ENCODE peak calls at places on chromosomes 12 and 14, in nine cellular contexts. X is HAP-1; M is CD4-positive, alpha-beta memory T cell; D is SJSA1; Y is Karpas-422; V is effector memory CD4-positive, alpha-beta T cell; O is WERI-Rb-1; N is sigmoid colon; K is fibroblast of pulmonary artery. E is an unnamed sample.

GRCh38 chr12:104286538-104287482 is 16.7 kb upstream of the EID3 start:
- DNase-seq in X (peak), O (peak), D (peak), N (peak), K (peak), Y (peak), V (peak), M (peak), E (peak)

GRCh38 chr12:57229634-57230380 is at the start of gene SHMT2:
- DNase-seq in M (peak), V (peak), Y (peak), O (peak), K (peak), D (peak), N (peak), X (peak), E (peak)

GRCh38 chr14:98758440-98758839 is 513.6 kb downstream of the BCL11B start:
- DNase-seq in K (no peak), N (no peak), O (no peak), D (no peak), X (no peak), M (no peak), V (no peak), Y (no peak), E (no peak)

GRCh38 chr14:74618078-74618952 is 6.3 kb upstream of the LTBP2 start:
- DNase-seq in N (no peak), Y (peak), D (no peak), O (no peak), X (no peak), V (peak), K (peak), M (peak), E (peak)

GRCh38 chr14:54450535-54450934 is 9.4 kb upstream of the CNIH1 start:
- DNase-seq in K (peak), V (no peak), O (no peak), M (no peak), N (no peak), D (no peak), X (no peak), Y (peak), E (no peak)

GRCh38 chr12:20154060-20154459 is 214.3 kb upstream of the PDE3A start:
- DNase-seq in K (peak), Y (no peak), N (no peak), O (no peak), M (no peak), X (no peak), V (no peak), D (no peak), E (no peak)

GRCh38 chr12:43444940-43445564 is 107.0 kb downstream of the ADAMTS20 start:
- DNase-seq in O (peak), Y (peak), X (peak), K (peak), V (peak), N (no peak), M (peak), D (peak), E (peak)

GRCh38 chr14:74290415-74290814 is 12.3 kb downstream of the ABCD4 start:
- DNase-seq in K (peak), M (peak), V (no peak), D (no peak), Y (peak), O (peak), N (no peak), X (no peak), E (no peak)

GRCh38 chr12:49293056-49293956 is 1.6 kb upstream of the PRPH start:
- DNase-seq in O (no peak), M (no peak), Y (no peak), V (no peak), D (no peak), N (peak), K (no peak), X (no peak), E (no peak)

GRCh38 chr12:6632026-6632978 is 3.5 kb downstream of the LPAR5 start:
- DNase-seq in M (peak), V (no peak), Y (peak), X (no peak), K (no peak), O (peak), D (no peak), N (no peak), E (peak)

GRCh38 chr14:77170045-77170444 is 11.6 kb upstream of the TMEM63C start:
- DNase-seq in K (no peak), M (no peak), D (no peak), N (no peak), O (no peak), V (no peak), X (no peak), Y (no peak), E (no peak)

GRCh38 chr14:56995010-56995409 is 184.7 kb upstream of the OTX2 start:
- DNase-seq in X (no peak), V (no peak), N (no peak), O (no peak), Y (no peak), M (no peak), D (no peak), K (no peak), E (no peak)

GRCh38 chr14:29906256-29906885 is 21.3 kb downstream of the PRKD1 start:
- DNase-seq in Y (no peak), X (no peak), N (no peak), V (no peak), D (no peak), K (no peak), O (no peak), M (no peak), E (no peak)

GRCh38 chr12:127636881-127637280 is 630.1 kb upstream of the TMEM132C start:
- DNase-seq in N (no peak), D (no peak), X (no peak), M (no peak), K (no peak), Y (no peak), O (no peak), V (no peak), E (no peak)

GRCh38 chr14:103391048-103391447 is 5.8 kb downstream of the MARK3 start:
- DNase-seq in M (peak), X (peak), V (peak), N (no peak), D (peak), K (peak), O (peak), Y (peak), E (peak)

DNA sequence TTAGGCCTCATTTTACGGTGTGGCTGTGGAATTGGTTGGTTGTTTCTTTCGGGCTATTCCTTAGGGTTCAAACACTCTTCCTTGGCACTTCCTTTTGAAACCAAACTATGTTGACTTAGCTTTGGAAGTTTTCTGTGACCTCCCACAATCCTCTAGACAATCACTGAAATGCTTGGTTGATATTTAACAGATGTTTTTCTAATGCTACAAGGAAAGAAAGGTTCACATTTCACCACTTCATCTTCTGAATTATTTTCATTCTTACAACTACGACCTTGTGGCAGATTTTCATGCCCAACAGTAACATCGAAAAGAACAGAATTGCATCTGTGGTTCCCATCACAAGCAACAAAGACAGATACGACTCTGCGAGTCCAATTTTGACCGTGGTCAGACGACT is 16.8 kb downstream of the PRKAB1 start:
- DNase-seq in Y (no peak), K (no peak), N (no peak), V (no peak), O (no peak), D (no peak), M (no peak), X (no peak), E (no peak)
- H3K4me3 ChIP-seq in Y (no peak), K (no peak), N (no peak), V (no peak), O (no peak), D (no peak), M (no peak), X (no peak), E (no peak)

GRCh38 chr14:60353410-60353809 is 104.4 kb downstream of the PPM1A start:
- DNase-seq in V (no peak), M (no peak), Y (no peak), K (no peak), O (no peak), X (peak), N (no peak), D (no peak), E (no peak)

GRCh38 chr14:60346706-60347105 is 97.7 kb downstream of the PPM1A start:
- DNase-seq in N (no peak), Y (no peak), X (no peak), V (no peak), O (no peak), K (peak), D (no peak), M (no peak), E (no peak)

GRCh38 chr14:60348211-60348610 is 99.2 kb downstream of the PPM1A start:
- DNase-seq in O (no peak), N (no peak), D (no peak), K (no peak), V (no peak), X (no peak), M (no peak), Y (no peak), E (no peak)

GRCh38 chr14:60349663-60350365 is 100.8 kb downstream of the PPM1A start:
- DNase-seq in O (peak), Y (peak), V (peak), D (no peak), N (no peak), X (peak), M (peak), K (peak), E (no peak)

GRCh38 chr14:60350366-60350720 is 101.3 kb downstream of the PPM1A start:
- DNase-seq in D (no peak), V (no peak), X (no peak), Y (no peak), K (no peak), M (no peak), O (no peak), N (no peak), E (no peak)
- H3K4me3 ChIP-seq in D (no peak), V (no peak), X (no peak), Y (no peak), K (no peak), M (no peak), O (no peak), N (no peak), E (no peak)

GRCh38 chr12:94815958-94816357 is 165.6 kb upstream of the TMCC3 start:
- DNase-seq in Y (peak), V (no peak), K (no peak), D (no peak), O (no peak), X (peak), M (no peak), N (no peak), E (no peak)

GRCh38 chr12:94815450-94815849 is 165.1 kb upstream of the TMCC3 start:
- DNase-seq in Y (no peak), D (no peak), V (no peak), X (no peak), M (no peak), K (no peak), O (no peak), N (no peak), E (no peak)

GRCh38 chr12:94818970-94819369 is 168.6 kb upstream of the TMCC3 start:
- DNase-seq in M (no peak), V (no peak), X (no peak), D (no peak), O (no peak), Y (no peak), K (no peak), N (no peak), E (no peak)

GRCh38 chr12:94813314-94813713 is 163.0 kb upstream of the TMCC3 start:
- DNase-seq in Y (no peak), K (no peak), O (no peak), N (no peak), D (no peak), V (no peak), X (peak), M (no peak), E (no peak)

DNA sequence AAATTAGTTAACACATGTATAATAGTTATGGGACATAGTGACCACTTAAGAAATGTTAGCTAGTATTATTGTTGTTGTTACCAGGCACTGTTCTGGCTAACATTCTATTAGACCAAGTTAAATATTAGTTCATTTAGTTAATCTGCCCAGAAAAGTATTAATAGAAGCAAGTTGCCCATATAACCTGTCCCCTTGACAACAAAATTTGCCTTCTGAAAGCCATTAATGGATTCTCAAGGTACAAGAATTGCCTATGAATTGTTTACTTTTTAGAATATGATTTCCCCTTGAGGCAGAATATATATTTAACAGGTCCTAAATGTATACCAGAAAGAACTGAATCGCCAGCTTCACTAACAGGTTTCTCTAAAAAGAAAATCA is 167.3 kb upstream of the TMCC3 start:
- DNase-seq in X (no peak), D (no peak), O (no peak), Y (no peak), N (no peak), K (no peak), M (no peak), V (no peak), E (no peak)
- H3K4me3 ChIP-seq in X (no peak), D (no peak), O (no peak), Y (peak), N (no peak), K (no peak), M (no peak), V (no peak), E (no peak)

DNA sequence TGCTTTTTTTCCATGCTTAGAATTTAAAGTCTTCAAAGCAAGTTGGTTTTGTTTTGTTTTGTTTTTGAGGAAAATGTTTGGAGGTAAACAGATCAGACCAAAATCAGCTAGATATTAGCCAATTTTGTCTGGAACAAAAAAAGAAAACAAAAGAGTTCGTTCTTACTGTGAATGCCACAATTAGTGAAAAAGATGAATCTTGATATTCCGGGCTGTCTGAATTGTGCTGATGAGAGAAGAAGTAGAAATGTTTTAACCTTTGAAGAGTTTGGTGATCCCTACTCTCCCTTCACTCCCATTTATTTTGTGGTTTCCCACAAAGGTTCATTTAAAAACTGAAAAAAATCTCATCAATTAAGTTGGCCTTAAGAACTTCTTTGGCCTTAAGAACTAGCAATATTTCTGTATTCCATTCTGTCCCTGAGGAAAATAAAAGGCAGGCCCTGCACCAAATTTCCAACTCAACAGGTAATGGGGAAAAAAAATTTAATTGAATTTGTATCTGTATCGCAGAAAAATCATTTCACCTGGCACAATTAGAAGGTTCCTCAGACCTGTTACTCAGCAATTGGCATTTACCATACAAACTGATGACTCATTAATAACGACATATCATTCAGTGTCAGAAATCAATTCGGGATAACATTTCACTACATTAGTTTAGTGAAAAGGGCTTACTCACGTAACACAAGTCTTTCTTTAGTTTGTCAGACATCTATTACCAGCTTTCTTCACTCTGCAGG is 562 bp upstream of the GLIPR1L2 start:
- DNase-seq in O (no peak), K (no peak), V (no peak), D (no peak), N (no peak), X (no peak), Y (no peak), M (no peak), E (no peak)
- H3K4me3 ChIP-seq in O (no peak), K (peak), V (peak), D (peak), N (peak), X (peak), Y (peak), M (no peak), E (peak)

DNA sequence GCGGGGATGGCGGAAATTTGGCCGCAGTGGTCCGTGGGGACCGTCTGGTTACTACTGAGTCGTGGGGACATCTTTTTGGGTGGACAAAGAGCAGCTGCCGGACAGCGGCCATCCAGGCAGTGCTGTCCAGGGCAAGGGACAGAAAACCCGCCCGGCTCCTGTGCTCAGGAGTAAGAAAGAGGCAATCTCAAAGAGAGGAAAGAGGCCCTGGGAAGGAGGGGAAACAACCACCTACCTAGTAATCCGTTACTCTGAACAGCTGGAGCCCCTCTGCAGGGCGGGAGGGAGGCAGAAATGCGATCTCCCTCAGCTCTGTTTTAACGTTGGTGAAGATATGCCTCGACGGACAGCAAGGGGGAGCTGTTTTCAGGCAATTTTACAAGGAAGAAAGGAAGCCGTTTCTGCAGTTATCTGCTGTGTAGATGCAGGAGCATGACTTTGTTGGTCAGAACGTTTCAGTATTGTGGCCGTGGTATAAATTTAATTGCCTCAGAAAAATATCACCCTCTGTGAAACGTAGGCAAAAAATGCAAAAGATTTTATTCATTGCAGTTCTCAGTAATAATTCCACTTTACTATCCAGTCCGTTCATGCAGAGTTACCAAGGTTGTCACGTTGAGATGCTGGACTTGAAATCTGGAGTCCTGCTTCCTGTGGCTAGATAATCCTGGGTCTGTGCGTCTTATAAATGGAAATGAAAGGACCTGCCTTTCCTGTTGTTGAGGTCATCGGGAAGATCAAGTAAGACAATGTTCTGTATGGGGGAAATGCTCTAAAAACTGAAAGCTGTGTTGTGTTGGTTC is 1.1 kb upstream of the AVPR1A start:
- DNase-seq in X (peak), N (no peak), D (peak), V (no peak), K (peak), Y (peak), M (no peak), O (peak), E (no peak)
- H3K4me3 ChIP-seq in X (peak), N (peak), D (peak), V (no peak), K (no peak), Y (no peak), M (no peak), O (peak), E (no peak)

GRCh38 chr12:14390449-14390848 is 25.0 kb downstream of the ATF7IP start:
- DNase-seq in Y (no peak), D (no peak), V (no peak), K (no peak), O (no peak), X (no peak), M (no peak), N (no peak), E (no peak)

GRCh38 chr12:14379508-14379907 is 14.0 kb downstream of the ATF7IP start:
- DNase-seq in D (no peak), M (no peak), O (no peak), Y (no peak), V (no peak), K (no peak), N (no peak), X (no peak), E (no peak)

GRCh38 chr12:14390885-14391530 is 25.5 kb downstream of the ATF7IP start:
- DNase-seq in M (peak), D (no peak), V (no peak), Y (no peak), X (no peak), K (no peak), O (no peak), N (no peak), E (no peak)

GRCh38 chr12:14387472-14387871 is 22.0 kb downstream of the ATF7IP start:
- DNase-seq in O (no peak), V (no peak), M (no peak), N (no peak), X (no peak), D (no peak), K (no peak), Y (no peak), E (no peak)

DNA sequence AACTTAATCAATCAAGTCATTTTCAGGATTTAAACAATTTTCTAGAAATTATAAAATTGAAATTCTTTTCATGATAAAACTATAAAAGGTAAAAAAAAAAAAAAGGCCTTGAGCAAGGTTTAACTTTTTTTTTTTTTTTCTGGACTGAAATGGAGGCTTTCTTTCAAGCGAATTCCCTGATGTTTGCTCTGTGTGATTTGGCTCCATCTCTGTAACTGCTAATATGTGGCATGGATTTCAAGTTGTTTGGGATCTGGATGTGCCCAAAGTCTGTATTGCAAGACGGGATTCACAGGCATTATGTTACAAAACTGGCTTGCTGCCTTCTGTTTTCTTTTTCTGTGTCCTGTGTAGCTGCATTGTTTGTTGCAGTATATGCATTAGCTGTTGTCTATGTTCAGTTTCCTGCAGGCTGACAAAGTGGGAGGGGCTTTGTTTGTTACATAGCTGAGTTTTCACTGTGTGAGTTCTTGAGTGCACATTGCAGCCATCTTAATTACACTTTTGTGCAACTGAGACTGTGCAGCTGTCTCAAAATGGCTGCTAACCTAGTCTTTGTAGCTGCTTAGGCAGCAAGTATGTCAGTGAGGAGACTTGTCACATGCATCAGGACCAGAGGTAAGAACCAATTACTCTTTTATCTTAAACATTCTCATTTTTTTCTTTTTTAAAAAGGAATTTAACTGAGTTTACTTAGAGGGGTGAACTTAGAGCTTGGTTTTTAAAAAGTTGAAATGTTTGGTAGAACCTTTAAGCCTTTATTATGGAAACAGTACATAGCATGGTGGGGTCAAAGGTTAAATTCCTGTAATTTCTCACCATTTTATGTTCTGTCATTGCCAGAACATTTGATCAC is 19.5 kb downstream of the ATF7IP start:
- DNase-seq in M (peak), Y (peak), D (peak), O (peak), N (peak), V (peak), X (peak), K (peak), E (peak)
- H3K4me3 ChIP-seq in M (no peak), Y (peak), D (peak), O (no peak), N (peak), V (no peak), X (no peak), K (peak), E (peak)